ENCODE peak calls at places on chromosomes 11 and 22, in nine cellular contexts. K is CD8-positive, alpha-beta T cell; P is uterus; D is AG10803; H is lower leg skin; W is hepatocyte; Q is GM06990; T is PC-9; C is K562. N is an unnamed sample.

GRCh38 chr11:28139848-28140415 is 31.7 kb downstream of the METTL15 start:
- DNase-seq in C (no peak), Q (no peak), D (no peak), W (no peak), K (no peak), T (no peak), P (no peak), H (no peak), N (no peak)

GRCh38 chr11:115459563-115459962 is 44.7 kb downstream of the CADM1 start:
- DNase-seq in P (no peak), Q (no peak), C (no peak), H (no peak), W (no peak), T (no peak), D (peak; percentile 62), K (no peak), N (no peak)

GRCh38 chr22:28410050-28410816 is 269.4 kb downstream of the TTC28 start:
- DNase-seq in P (no peak), Q (no peak), K (no peak), D (peak; percentile 66), T (no peak), W (no peak), C (peak; percentile 4), H (no peak), N (no peak)

GRCh38 chr11:61553373-61554171 is 27.3 kb downstream of the SYT7 start:
- DNase-seq in Q (no peak), H (no peak), P (no peak), D (no peak), C (no peak), K (no peak), W (peak; percentile 35), T (no peak), N (no peak)

GRCh38 chr11:86197448-86197847 is 47.1 kb upstream of the EED start:
- DNase-seq in W (no peak), H (no peak), Q (no peak), K (no peak), P (no peak), C (peak; percentile 63), D (peak; percentile 37), T (no peak), N (no peak)

GRCh38 chr11:107467754-107468153 is 10.1 kb upstream of the CWF19L2 start:
- DNase-seq in Q (no peak), K (no peak), W (no peak), C (no peak), T (no peak), D (no peak), P (no peak), H (no peak), N (no peak)

GRCh38 chr11:118227865-118228785 is 3.3 kb upstream of the JAML start:
- DNase-seq in Q (peak; percentile 60), D (no peak), T (no peak), H (no peak), K (no peak), W (no peak), C (no peak), P (no peak), N (no peak)

GRCh38 chr11:64559351-64560138 is 31.5 kb upstream of the SLC22A12 start:
- DNase-seq in D (no peak), T (no peak), W (no peak), Q (no peak), K (no peak), C (no peak), H (no peak), P (no peak), N (peak; percentile 60)

GRCh38 chr11:18419040-18419439 is 6.9 kb downstream of the LDHC start:
- DNase-seq in P (no peak), W (no peak), C (no peak), K (no peak), T (no peak), H (no peak), Q (no peak), D (no peak), N (no peak)

GRCh38 chr11:17719940-17720795 is 797 bp downstream of the MYOD1 start:
- DNase-seq in T (no peak), D (no peak), Q (no peak), K (no peak), C (no peak), P (no peak), H (no peak), W (peak; percentile 46), N (no peak)

GRCh38 chr22:49097966-49098365 is 729.7 kb downstream of the BRD1 start:
- DNase-seq in P (no peak), C (no peak), W (no peak), T (no peak), Q (no peak), K (no peak), H (no peak), D (no peak), N (peak; percentile 37)

GRCh38 chr11:413120-414081 is 1.4 kb downstream of the SIGIRR start:
- DNase-seq in C (no peak), D (no peak), Q (peak; percentile 9), P (no peak), K (no peak), W (no peak), H (no peak), T (no peak), N (peak; percentile 59)

DNA sequence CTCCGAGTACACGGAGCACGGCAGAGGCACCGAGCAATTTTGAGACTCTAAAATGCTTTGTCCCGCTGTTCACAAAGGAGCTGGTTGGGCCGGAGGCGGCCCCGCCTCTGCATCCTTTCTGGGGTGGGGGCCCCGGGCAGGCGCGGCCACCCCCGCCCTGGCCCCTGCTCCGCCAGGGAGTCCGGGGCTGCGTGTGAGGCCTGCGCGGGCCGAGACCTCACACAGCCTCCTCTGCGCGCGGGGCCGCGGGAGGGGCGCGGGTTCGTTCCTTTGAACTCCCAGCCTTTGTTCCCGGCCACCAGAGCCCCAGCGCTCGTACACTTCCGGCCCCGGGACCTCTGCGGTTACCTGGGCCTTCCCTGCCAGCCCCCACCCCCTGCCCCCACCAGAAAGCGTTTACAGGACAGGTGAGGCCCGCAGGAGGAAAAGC is 1.6 kb downstream of the FGF19 start:
- DNase-seq in C (no peak), H (no peak), D (no peak), W (peak; percentile 44), P (no peak), K (no peak), Q (no peak), T (no peak), N (no peak)
- H3K4me3 ChIP-seq in C (no peak overlapping the region), H (no peak overlapping the region), D (no peak overlapping the region), W (no peak overlapping the region), P (no peak overlapping the region), K (no peak overlapping the region), Q (no peak overlapping the region), T (no peak overlapping the region), N (no peak overlapping the region)

GRCh38 chr11:124745835-124746620 is 6.0 kb downstream of the VSIG2 start:
- DNase-seq in H (no peak), C (no peak), K (no peak), Q (no peak), W (peak; percentile 60), T (no peak), D (no peak), P (no peak), N (peak; percentile 85)

GRCh38 chr11:124746621-124747243 is 5.3 kb downstream of the VSIG2 start:
- DNase-seq in W (peak; percentile 90), D (peak; percentile 69), C (peak; percentile 73), Q (peak; percentile 86), P (peak; percentile 47), K (peak; percentile 65), T (peak; percentile 92), H (peak; percentile 95), N (peak; percentile 93)

GRCh38 chr11:124743050-124743449 is 3.3 kb downstream of the NRGN start:
- DNase-seq in K (no peak), C (no peak), Q (no peak), D (no peak), H (no peak), P (no peak), W (no peak), T (no peak), N (no peak)

GRCh38 chr11:124747406-124748099 is 4.5 kb downstream of the VSIG2 start:
- DNase-seq in D (no peak), P (no peak), W (no peak), Q (no peak), K (no peak), C (no peak), T (no peak), H (no peak), N (no peak)

DNA sequence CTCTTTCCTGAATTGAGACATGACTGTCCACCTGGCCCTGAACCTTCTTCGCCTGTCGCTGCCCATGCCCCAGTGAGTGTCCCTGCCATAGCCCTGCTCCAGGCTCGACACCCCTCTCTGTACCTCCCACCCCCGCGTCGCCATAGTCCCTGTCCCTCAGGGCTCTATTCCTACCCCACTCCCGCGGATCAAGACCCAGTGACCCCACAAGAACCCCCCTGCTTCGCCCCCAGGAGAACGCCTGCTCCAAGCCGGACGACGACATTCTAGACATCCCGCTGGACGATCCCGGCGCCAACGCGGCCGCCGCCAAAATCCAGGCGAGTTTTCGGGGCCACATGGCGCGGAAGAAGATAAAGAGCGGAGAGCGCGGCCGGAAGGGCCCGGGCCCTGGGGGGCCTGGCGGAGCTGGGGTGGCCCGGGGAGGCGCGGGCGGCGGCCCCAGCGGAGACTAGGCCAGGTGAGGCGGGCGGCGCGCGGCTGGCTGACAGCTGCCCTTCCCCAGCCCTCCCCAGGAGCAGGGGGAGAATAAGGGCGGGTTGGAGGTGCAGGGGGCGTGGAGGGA is 5.6 kb downstream of the NRGN start:
- DNase-seq in C (no peak), W (no peak), H (no peak), Q (no peak), P (no peak), D (no peak), T (no peak), K (no peak), N (peak; percentile 78)
- H3K4me3 ChIP-seq in C (no peak overlapping the region), W (no peak overlapping the region), H (no peak overlapping the region), Q (peak overlapping the region; percentile 72), P (no peak overlapping the region), D (no peak overlapping the region), T (no peak overlapping the region), K (no peak overlapping the region), N (peak overlapping the region; percentile 63)

GRCh38 chr11:36455658-36456111 is 54.4 kb downstream of the TRAF6 start:
- DNase-seq in Q (no peak), P (peak; percentile 69), W (peak; percentile 79), C (peak; percentile 11), H (peak; percentile 91), D (peak; percentile 100), K (no peak), T (peak; percentile 93), N (peak; percentile 95)
- H3K4me3 ChIP-seq in Q (no peak overlapping the region), P (no peak overlapping the region), W (no peak overlapping the region), C (no peak overlapping the region), H (no peak overlapping the region), D (no peak overlapping the region), K (no peak overlapping the region), T (no peak overlapping the region), N (no peak overlapping the region)

DNA sequence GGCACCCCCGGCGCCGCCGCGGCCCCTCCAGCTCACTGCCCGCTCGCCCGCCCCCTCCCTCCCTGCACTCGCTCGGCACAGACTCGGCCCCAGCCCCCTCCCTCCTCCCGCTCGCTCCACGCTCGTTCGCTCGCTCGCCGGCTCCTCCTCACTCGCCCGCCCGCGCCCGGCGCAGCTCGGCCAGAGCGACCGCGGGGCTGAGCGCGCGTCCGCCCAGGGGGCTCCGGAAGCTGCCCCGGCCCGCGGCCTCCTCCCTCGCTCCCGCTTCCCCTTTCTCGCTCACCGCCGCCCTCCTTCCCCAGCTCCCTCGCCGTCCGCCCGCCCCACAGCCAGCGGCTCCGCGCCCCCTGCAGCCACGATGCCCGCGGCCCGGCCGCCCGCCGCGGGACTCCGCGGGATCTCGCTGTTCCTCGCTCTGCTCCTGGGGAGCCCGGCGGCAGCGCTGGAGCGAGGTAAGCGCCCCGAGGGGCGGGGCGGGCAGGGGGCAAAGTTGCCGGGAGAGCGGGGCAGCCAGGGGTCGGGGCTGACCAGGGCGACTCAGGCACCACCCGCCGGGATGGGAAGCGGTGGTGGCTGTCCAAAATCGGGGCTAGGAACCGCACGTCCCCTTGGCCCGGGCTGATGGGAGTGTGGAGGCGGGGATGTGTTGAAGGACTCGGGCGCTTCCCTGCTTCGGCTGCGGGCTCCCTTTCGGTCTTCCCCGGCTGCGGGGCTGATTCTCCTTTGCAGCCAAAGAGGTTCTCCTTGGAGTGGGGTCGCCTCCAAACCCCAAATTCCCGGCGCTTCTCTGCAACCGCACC is at the start of gene SEZ6L:
- DNase-seq in K (no peak), C (no peak), Q (peak; percentile 30), W (peak; percentile 22), T (no peak), P (no peak), H (no peak), D (no peak), N (no peak)
- H3K4me3 ChIP-seq in K (no peak within 1 kb of the TSS), C (no peak within 1 kb of the TSS), Q (no peak within 1 kb of the TSS), W (peak within 1 kb of the TSS; percentile 26), T (no peak within 1 kb of the TSS), P (no peak within 1 kb of the TSS), H (peak within 1 kb of the TSS; percentile 10), D (no peak within 1 kb of the TSS), N (no peak within 1 kb of the TSS)

N was measured in kidney.